ENCODE peak calls at places on chromosomes 5 and 9, in seven cellular contexts. N is A549, L is mammary epithelial cell, M is right atrium auricular region, E is IMR-90, G is neural progenitor cell, Y is SK-N-SH. X is an unnamed sample.

GRCh38 chr5:157431544-157432200 is 28.3 kb upstream of the NIPAL4 start:
- DNase-seq in E (peak), N (peak), Y (no peak), L (peak), G (peak), M (no peak), X (no peak)

GRCh38 chr9:83596899-83597504 is 25.9 kb upstream of the IDNK start:
- DNase-seq in E (no peak), M (no peak), Y (peak), N (peak), G (peak), L (peak), X (no peak)

GRCh38 chr5:107380654-107381053 is 290.1 kb downstream of the EFNA5 start:
- DNase-seq in E (no peak), L (no peak), G (no peak), M (no peak), Y (no peak), N (peak), X (no peak)

GRCh38 chr5:76689321-76690026 is 26.5 kb upstream of the F2R start:
- DNase-seq in M (no peak), Y (no peak), N (peak), L (peak), G (no peak), E (peak), X (no peak)

GRCh38 chr5:14357861-14358260 is 214.7 kb downstream of the TRIO start:
- DNase-seq in L (no peak), Y (peak), E (no peak), M (no peak), G (peak), N (no peak), X (no peak)

GRCh38 chr9:135898634-135899407 is 8.5 kb downstream of the CAMSAP1 start:
- DNase-seq in E (peak), M (no peak), G (no peak), L (no peak), Y (no peak), N (no peak), X (peak)

GRCh38 chr5:132225165-132226032 is 2.3 kb downstream of the P4HA2 start:
- DNase-seq in G (no peak), Y (peak), M (peak), N (no peak), E (peak), L (peak), X (peak)

GRCh38 chr5:52789867-52790266 is 2.2 kb downstream of the ITGA1 start:
- DNase-seq in M (no peak), E (no peak), G (no peak), N (no peak), Y (no peak), L (no peak), X (no peak)

GRCh38 chr5:128494516-128494915 is 43.5 kb downstream of the FBN2 start:
- DNase-seq in L (no peak), N (peak), E (no peak), M (no peak), G (peak), Y (peak), X (no peak)

GRCh38 chr5:67773439-67773988 is 442.0 kb upstream of the PIK3R1 start:
- DNase-seq in Y (no peak), N (no peak), L (peak), M (peak), G (peak), E (no peak), X (no peak)

GRCh38 chr9:96033896-96034295 is 158.4 kb downstream of the ERCC6L2 start:
- DNase-seq in N (no peak), G (no peak), L (no peak), Y (no peak), M (no peak), E (no peak), X (no peak)

GRCh38 chr5:132506094-132506692 is 15.6 kb upstream of the IRF1 start:
- DNase-seq in G (peak), M (no peak), Y (peak), E (peak), L (peak), N (peak), X (no peak)

GRCh38 chr9:128310461-128310860 is 11.8 kb downstream of the TRUB2 start:
- DNase-seq in N (no peak), G (no peak), Y (no peak), L (no peak), E (no peak), M (no peak), X (no peak)

GRCh38 chr5:38777111-38777510 is 68.7 kb upstream of the OSMR start:
- DNase-seq in L (no peak), N (no peak), E (no peak), M (no peak), G (no peak), Y (no peak), X (no peak)

GRCh38 chr5:38782185-38782584 is 63.6 kb upstream of the OSMR start:
- DNase-seq in Y (no peak), N (no peak), L (no peak), M (no peak), G (no peak), E (no peak), X (no peak)

GRCh38 chr5:38780316-38780715 is 65.5 kb upstream of the OSMR start:
- DNase-seq in Y (no peak), G (no peak), M (no peak), L (no peak), E (peak), N (no peak), X (no peak)

GRCh38 chr5:38783011-38783551 is 62.7 kb upstream of the OSMR start:
- DNase-seq in M (no peak), G (no peak), L (peak), N (peak), E (peak), Y (no peak), X (no peak)

DNA sequence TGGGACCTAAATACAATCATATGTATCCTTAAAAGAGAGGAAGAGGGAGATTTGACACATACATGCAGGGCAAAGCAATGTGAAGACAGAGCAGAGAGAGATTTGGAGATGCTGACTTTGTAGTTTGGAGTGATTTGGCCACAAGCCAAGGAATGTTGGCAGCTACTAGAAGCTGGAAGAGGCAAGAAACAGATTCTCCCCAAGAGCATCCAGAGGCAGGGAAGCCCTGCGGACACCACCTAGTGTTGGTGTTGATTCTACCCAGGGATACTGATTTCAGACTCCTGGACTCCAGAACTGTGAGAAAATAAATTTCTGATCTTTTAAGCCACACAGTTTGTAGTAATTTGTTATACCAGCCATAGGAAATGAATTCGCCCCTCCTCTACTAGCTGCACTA is 64.9 kb upstream of the OSMR start:
- DNase-seq in L (peak), N (peak), M (peak), G (no peak), E (peak), Y (no peak), X (no peak)
- TF ChIP-seq CTCF in L (peak), N (peak), M (peak), G (no peak), E (no peak), Y (peak), X (no peak)

DNA sequence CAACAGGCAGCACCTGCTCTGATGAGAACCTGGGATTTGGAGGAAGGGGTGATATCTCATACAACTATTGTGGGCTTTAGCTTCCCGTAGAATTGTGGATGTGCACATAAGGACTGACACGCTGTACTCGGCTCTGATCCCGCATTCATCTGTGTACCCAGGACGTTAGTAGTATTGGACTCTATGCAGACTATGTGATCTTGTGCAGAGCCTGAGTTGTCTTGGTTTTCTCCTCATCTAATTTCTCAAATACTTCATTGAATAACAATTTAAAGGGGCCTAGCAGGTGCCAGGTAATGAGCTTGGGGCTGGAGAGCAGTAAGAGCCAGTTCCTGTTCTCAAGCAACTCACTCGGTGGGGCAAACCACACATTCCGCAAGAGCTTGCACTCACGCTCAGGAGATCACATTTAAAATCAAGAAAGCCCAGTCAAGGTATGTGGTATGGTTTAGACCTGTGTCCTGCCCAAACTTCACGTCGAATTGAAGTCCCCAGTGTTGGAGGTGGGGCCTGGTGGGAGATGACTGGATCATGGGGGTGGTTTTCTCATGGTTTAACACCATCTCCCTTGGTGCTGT is 14.8 kb downstream of the C5orf15 start:
- DNase-seq in L (no peak), G (no peak), M (no peak), Y (no peak), N (no peak), E (no peak), X (no peak)
- H3K27ac ChIP-seq in L (no peak), G (no peak), M (peak), Y (peak), N (no peak), E (peak), X (peak)

DNA sequence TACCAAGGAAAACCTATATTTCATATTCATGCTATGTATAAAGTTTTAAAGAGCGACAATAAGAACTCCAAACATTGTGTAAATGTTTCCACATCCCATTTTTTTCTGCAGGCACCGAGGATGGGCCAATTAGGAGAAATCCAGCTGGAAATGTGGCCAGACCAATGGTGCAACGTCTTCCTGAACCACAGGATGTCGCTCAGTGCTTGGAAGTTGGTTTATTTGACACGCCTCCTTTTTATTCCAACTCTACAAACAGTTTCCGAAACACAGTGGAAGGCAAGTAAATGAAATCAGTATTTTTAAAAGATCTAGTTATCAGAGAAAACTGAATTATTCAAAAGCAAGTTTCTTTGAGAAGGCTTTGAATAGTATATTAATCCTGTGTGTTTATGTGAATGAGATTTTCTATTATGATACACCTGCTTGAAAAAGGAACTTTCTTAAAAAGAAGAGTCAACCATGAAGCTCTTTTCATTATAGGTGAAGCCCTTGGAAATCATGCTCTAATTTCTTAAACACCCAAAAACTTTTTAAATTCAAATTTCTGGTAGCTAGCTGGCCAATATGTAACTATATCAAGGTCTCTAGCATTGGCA is 9.1 kb downstream of the TYRP1 start:
- DNase-seq in N (peak), E (peak), M (peak), G (peak), L (peak), Y (peak), X (peak)
- TF ChIP-seq CTCF in N (peak), E (peak), M (peak), G (peak), L (peak), Y (peak), X (no peak)

GRCh38 chr5:7393921-7394799 is 1.8 kb upstream of the ADCY2 start:
- DNase-seq in G (no peak), L (no peak), M (no peak), Y (no peak), N (no peak), E (no peak), X (no peak)
- H3K27ac ChIP-seq in G (no peak), L (no peak), M (no peak), Y (no peak), N (no peak), E (no peak), X (peak)